ENCODE peak calls at places on chromosomes 11 and 22, in eight cellular contexts. One of them, this sample, is unnamed.

GRCh38 chr11:19241260-19242183 is 777 bp upstream of the E2F8 start:
- DNase-seq in renal cortical epithelial cell: no peak
- DNase-seq in mucosa of gallbladder: no peak
- DNase-seq in right lobe of liver: peak; percentile 64
- DNase-seq in KG1: no peak
- DNase-seq in lung: no peak
- DNase-seq in pancreas: no peak
- DNase-seq in NCI-H1417 treated with DMSO at 0.1 percent for 48 hours: no peak
- DNase-seq in this sample: no peak

GRCh38 chr11:4551346-4551979 is 6.5 kb downstream of the OR52M1 start:
- DNase-seq in renal cortical epithelial cell: peak; percentile 20
- DNase-seq in mucosa of gallbladder: no peak
- DNase-seq in right lobe of liver: no peak
- DNase-seq in KG1: no peak
- DNase-seq in lung: no peak
- DNase-seq in pancreas: no peak
- DNase-seq in NCI-H1417 treated with DMSO at 0.1 percent for 48 hours: no peak
- DNase-seq in this sample: no peak

GRCh38 chr11:107017433-107018227 is 646 bp downstream of the GUCY1A2 start:
- DNase-seq in renal cortical epithelial cell: no peak
- DNase-seq in mucosa of gallbladder: peak; percentile 10
- DNase-seq in right lobe of liver: peak; percentile 49
- DNase-seq in KG1: no peak
- DNase-seq in lung: peak; percentile 31
- DNase-seq in pancreas: peak; percentile 37
- DNase-seq in NCI-H1417 treated with DMSO at 0.1 percent for 48 hours: no peak
- DNase-seq in this sample: no peak

GRCh38 chr22:46011627-46012181 is 34.7 kb upstream of the WNT7B start:
- DNase-seq in renal cortical epithelial cell: no peak
- DNase-seq in mucosa of gallbladder: no peak
- DNase-seq in right lobe of liver: peak; percentile 55
- DNase-seq in KG1: no peak
- DNase-seq in lung: no peak
- DNase-seq in pancreas: no peak
- DNase-seq in NCI-H1417 treated with DMSO at 0.1 percent for 48 hours: no peak
- DNase-seq in this sample: no peak

GRCh38 chr11:65862191-65862735 is 2.0 kb downstream of the MUS81 start:
- DNase-seq in renal cortical epithelial cell: no peak
- DNase-seq in mucosa of gallbladder: no peak
- DNase-seq in right lobe of liver: peak; percentile 48
- DNase-seq in KG1: no peak
- DNase-seq in lung: no peak
- DNase-seq in pancreas: no peak
- DNase-seq in NCI-H1417 treated with DMSO at 0.1 percent for 48 hours: no peak
- DNase-seq in this sample: no peak

GRCh38 chr11:64802370-64803162 is 448 bp downstream of the MAP4K2 start:
- DNase-seq in renal cortical epithelial cell: no peak
- DNase-seq in mucosa of gallbladder: no peak
- DNase-seq in right lobe of liver: no peak
- DNase-seq in KG1: no peak
- DNase-seq in lung: peak; percentile 40
- DNase-seq in pancreas: no peak
- DNase-seq in NCI-H1417 treated with DMSO at 0.1 percent for 48 hours: no peak
- DNase-seq in this sample: no peak

GRCh38 chr11:60872952-60873524 is 5.7 kb downstream of the ZP1 start:
- DNase-seq in renal cortical epithelial cell: peak; percentile 66
- DNase-seq in mucosa of gallbladder: no peak
- DNase-seq in right lobe of liver: no peak
- DNase-seq in KG1: no peak
- DNase-seq in lung: no peak
- DNase-seq in pancreas: no peak
- DNase-seq in NCI-H1417 treated with DMSO at 0.1 percent for 48 hours: no peak
- DNase-seq in this sample: no peak

GRCh38 chr11:77151804-77152513 is 23.9 kb downstream of the MYO7A start:
- DNase-seq in renal cortical epithelial cell: no peak
- DNase-seq in mucosa of gallbladder: peak; percentile 36
- DNase-seq in right lobe of liver: peak; percentile 37
- DNase-seq in KG1: peak; percentile 80
- DNase-seq in lung: no peak
- DNase-seq in pancreas: no peak
- DNase-seq in NCI-H1417 treated with DMSO at 0.1 percent for 48 hours: no peak
- DNase-seq in this sample: no peak

GRCh38 chr11:70551323-70552166 is 153.2 kb downstream of the CTTN start:
- DNase-seq in renal cortical epithelial cell: no peak
- DNase-seq in mucosa of gallbladder: no peak
- DNase-seq in right lobe of liver: no peak
- DNase-seq in KG1: no peak
- DNase-seq in lung: no peak
- DNase-seq in pancreas: no peak
- DNase-seq in NCI-H1417 treated with DMSO at 0.1 percent for 48 hours: no peak
- DNase-seq in this sample: no peak

GRCh38 chr11:19460718-19461405 is 220.1 kb upstream of the E2F8 start:
- DNase-seq in renal cortical epithelial cell: no peak
- DNase-seq in mucosa of gallbladder: no peak
- DNase-seq in right lobe of liver: no peak
- DNase-seq in KG1: no peak
- DNase-seq in lung: no peak
- DNase-seq in pancreas: no peak
- DNase-seq in NCI-H1417 treated with DMSO at 0.1 percent for 48 hours: no peak
- DNase-seq in this sample: no peak

GRCh38 chr11:5696210-5696609 is 6.6 kb downstream of the TRIM22 start:
- DNase-seq in renal cortical epithelial cell: no peak
- DNase-seq in mucosa of gallbladder: no peak
- DNase-seq in right lobe of liver: no peak
- DNase-seq in KG1: no peak
- DNase-seq in lung: no peak
- DNase-seq in pancreas: no peak
- DNase-seq in NCI-H1417 treated with DMSO at 0.1 percent for 48 hours: no peak
- DNase-seq in this sample: no peak

GRCh38 chr22:20764053-20764720 is 9.7 kb upstream of the SERPIND1 start:
- DNase-seq in renal cortical epithelial cell: no peak
- DNase-seq in mucosa of gallbladder: no peak
- DNase-seq in right lobe of liver: peak; percentile 45
- DNase-seq in KG1: no peak
- DNase-seq in lung: no peak
- DNase-seq in pancreas: no peak
- DNase-seq in NCI-H1417 treated with DMSO at 0.1 percent for 48 hours: no peak
- DNase-seq in this sample: no peak

GRCh38 chr11:76214968-76215548 is 8.8 kb upstream of the WNT11 start:
- DNase-seq in renal cortical epithelial cell: no peak
- DNase-seq in mucosa of gallbladder: no peak
- DNase-seq in right lobe of liver: peak; percentile 6
- DNase-seq in KG1: no peak
- DNase-seq in lung: no peak
- DNase-seq in pancreas: no peak
- DNase-seq in NCI-H1417 treated with DMSO at 0.1 percent for 48 hours: no peak
- DNase-seq in this sample: no peak

This sample was measured in cortex of kidney.